ENCODE peak calls at places on chromosomes 5 and 9, in six cellular contexts. B is HepG2, J is GM12878, H is HCT116, R is H1, X is K562. F is an unnamed sample.

GRCh38 chr9:35740243-35740642 is 7.8 kb downstream of the CREB3 start:
- DNase-seq in B (no peak), J (no peak), H (no peak), R (no peak), X (no peak), F (no peak)

GRCh38 chr9:69535911-69536310 is 136.3 kb downstream of the APBA1 start:
- DNase-seq in B (no peak), J (no peak), H (no peak), R (no peak), X (no peak), F (no peak)

GRCh38 chr9:14912849-14913248 is 2.6 kb upstream of the FREM1 start:
- DNase-seq in B (no peak), J (no peak), H (no peak), R (no peak), X (no peak), F (no peak)

GRCh38 chr5:96232602-96233001 is 200.4 kb downstream of the PCSK1 start:
- DNase-seq in B (no peak), J (no peak), H (no peak), R (no peak), X (no peak), F (no peak)

GRCh38 chr9:95008151-95008771 is 281.8 kb downstream of the AOPEP start:
- DNase-seq in B (peak; percentile 86), J (no peak), H (no peak), R (no peak), X (no peak), F (no peak)

GRCh38 chr9:113577525-113578261 is 114.2 kb downstream of the RGS3 start:
- DNase-seq in B (no peak), J (no peak), H (no peak), R (no peak), X (peak; percentile 38), F (no peak)

GRCh38 chr5:168829044-168829443 is 249.9 kb upstream of the PANK3 start:
- DNase-seq in B (no peak), J (no peak), H (no peak), R (no peak), X (no peak), F (no peak)

GRCh38 chr9:125650271-125650737 is 56.7 kb downstream of the MAPKAP1 start:
- DNase-seq in B (no peak), J (peak; percentile 96), H (no peak), R (no peak), X (no peak), F (no peak)

GRCh38 chr5:126003309-126003708 is 419.9 kb upstream of the GRAMD2B start:
- DNase-seq in B (no peak), J (no peak), H (no peak), R (no peak), X (no peak), F (no peak)

GRCh38 chr5:57422993-57423392 is 59.6 kb downstream of the ACTBL2 start:
- DNase-seq in B (no peak), J (no peak), H (no peak), R (no peak), X (no peak), F (no peak)

GRCh38 chr9:3751125-3751758 is 225.4 kb upstream of the RFX3 start:
- DNase-seq in B (peak; percentile 3), J (no peak), H (no peak), R (no peak), X (no peak), F (no peak)

GRCh38 chr5:168822248-168822744 is 243.1 kb upstream of the PANK3 start:
- DNase-seq in B (no peak), J (no peak), H (no peak), R (no peak), X (no peak), F (no peak)

GRCh38 chr9:35604578-35605335 is at the start of gene TESK1:
- DNase-seq in B (peak; percentile 64), J (no peak), H (peak; percentile 48), R (no peak), X (peak; percentile 85), F (peak; percentile 67)

GRCh38 chr9:134375430-134376385 is 49.5 kb downstream of the RXRA start:
- DNase-seq in B (no peak), J (no peak), H (no peak), R (no peak), X (peak; percentile 44), F (no peak)

GRCh38 chr5:180467028-180467427 is 27.2 kb upstream of the CNOT6 start:
- DNase-seq in B (no peak), J (no peak), H (no peak), R (no peak), X (no peak), F (no peak)

GRCh38 chr9:94061864-94062263 is 22.4 kb upstream of the PTPDC1 start:
- DNase-seq in B (no peak), J (no peak), H (no peak), R (no peak), X (no peak), F (no peak)

GRCh38 chr9:130962418-130963316 is 23.6 kb upstream of the FIBCD1 start:
- DNase-seq in B (no peak), J (no peak), H (peak; percentile 79), R (no peak), X (peak; percentile 61), F (no peak)

GRCh38 chr5:172556971-172557461 is 84.0 kb upstream of the NEURL1B start:
- DNase-seq in B (no peak), J (no peak), H (no peak), R (no peak), X (peak; percentile 27), F (no peak)

GRCh38 chr5:53302524-53302923 is 177.9 kb upstream of the FST start:
- DNase-seq in B (no peak), J (no peak), H (no peak), R (no peak), X (no peak), F (no peak)

GRCh38 chr5:123754167-123754840 is 242.3 kb downstream of the CSNK1G3 start:
- DNase-seq in B (no peak), J (no peak), H (no peak), R (no peak), X (no peak), F (no peak)

GRCh38 chr9:87531370-87532295 is 34.0 kb downstream of the DAPK1 start:
- DNase-seq in B (no peak), J (no peak), H (no peak), R (no peak), X (no peak), F (no peak)

GRCh38 chr5:134020188-134020587 is 15.4 kb upstream of the VDAC1 start:
- DNase-seq in B (peak; percentile 56), J (no peak), H (no peak), R (no peak), X (no peak), F (no peak)

GRCh38 chr9:123266655-123267421 is 1.5 kb downstream of the STRBP start:
- DNase-seq in B (no peak), J (no peak), H (no peak), R (no peak), X (no peak), F (no peak)
- H3K9ac ChIP-seq in B (peak overlapping the region; percentile 81), J (peak overlapping the region; percentile 81), H (peak overlapping the region; percentile 77), R (no peak overlapping the region), X (peak overlapping the region; percentile 93), F (peak overlapping the region; percentile 81)

GRCh38 chr9:136328622-136329041 is 1.3 kb downstream of the GPSM1 start:
- DNase-seq in B (no peak), J (no peak), H (no peak), R (no peak), X (no peak), F (no peak)
- TF ChIP-seq ZNF274 in B (no peak), J (no peak), H (no peak), R (no peak), X (no peak), F (no peak)

DNA sequence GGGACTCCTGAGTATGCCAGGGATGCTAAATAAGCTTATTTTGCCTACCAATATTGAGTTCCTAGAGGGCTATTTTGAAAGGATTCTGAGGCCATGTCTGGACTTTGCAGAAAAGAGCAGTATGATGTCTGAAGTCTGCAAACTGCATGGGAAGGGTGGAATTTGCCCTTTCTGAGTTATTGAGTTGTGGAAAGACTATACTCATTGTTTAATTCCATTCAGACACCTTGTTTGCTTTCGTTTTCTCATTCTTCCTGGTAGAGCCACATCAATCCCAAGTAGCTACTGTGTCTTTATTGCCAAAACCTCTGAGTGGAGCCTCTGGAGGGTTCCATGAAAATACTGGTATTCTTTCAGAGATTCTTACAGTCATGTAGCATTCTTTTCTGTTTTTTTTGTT is 50.9 kb upstream of the PPP1R2B start:
- DNase-seq in B (no peak), J (no peak), H (no peak), R (no peak), X (no peak), F (no peak)
- H3K4me1 ChIP-seq in B (no peaks in the 10 kb centered on the region), J (no peaks in the 10 kb centered on the region), H (no peaks in the 10 kb centered on the region), R (peaks cover 5% of the 10 kb centered on the region), X (no peaks in the 10 kb centered on the region), F (no peaks in the 10 kb centered on the region)

GRCh38 chr9:115593587-115594091 is 475.7 kb upstream of the TNC start:
- DNase-seq in B (peak; percentile 4), J (no peak), H (peak; percentile 23), R (no peak), X (peak; percentile 28), F (peak; percentile 25)
- H3K9ac ChIP-seq in B (no peak overlapping the region), J (no peak overlapping the region), H (no peak overlapping the region), R (no peak overlapping the region), X (no peak overlapping the region), F (no peak overlapping the region)

DNA sequence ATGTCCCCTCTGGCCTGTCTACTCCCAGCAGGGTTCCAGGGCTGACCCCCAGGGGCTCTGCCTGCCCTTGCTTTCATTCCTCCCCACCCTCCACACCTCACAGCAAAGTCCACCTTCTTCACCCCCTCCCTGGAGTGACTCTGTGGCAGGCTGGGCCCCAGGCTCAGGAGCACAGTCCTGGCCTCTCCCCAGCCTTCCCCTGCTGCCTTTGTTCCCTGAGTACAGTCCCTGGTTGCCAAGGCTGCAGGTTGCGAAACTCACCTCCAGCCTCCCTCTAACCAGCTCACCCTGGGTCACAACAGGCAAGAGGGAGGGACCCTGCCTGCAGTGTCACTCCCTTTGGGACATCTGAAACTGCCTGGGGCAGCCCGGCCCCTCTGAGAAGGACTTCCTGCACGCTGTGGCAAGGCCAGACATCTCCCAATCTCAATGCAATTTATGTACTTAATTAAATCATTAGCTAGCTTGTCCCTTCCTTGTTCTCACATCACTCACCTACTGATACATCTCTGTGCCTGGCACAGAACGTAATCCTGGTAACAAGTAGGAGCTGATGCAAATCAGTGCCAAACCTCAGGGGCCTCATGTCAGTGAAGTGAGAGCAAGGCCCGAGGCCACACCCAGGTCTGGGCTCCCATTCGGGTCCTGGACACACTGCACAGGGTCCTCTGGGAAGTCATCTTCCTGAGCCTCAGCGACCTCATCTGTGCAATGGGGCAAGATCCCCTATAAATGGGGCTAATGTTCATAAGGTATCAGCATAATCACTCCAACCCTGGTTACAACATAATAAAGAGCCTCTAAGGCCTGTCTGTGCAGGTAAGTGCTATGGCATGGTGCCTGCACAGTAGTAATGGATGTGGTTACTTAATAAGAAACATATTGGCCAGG is 27.3 kb upstream of the TRIM14 start:
- DNase-seq in B (peak; percentile 94), J (peak; percentile 36), H (no peak), R (no peak), X (no peak), F (peak; percentile 52)
- TF ChIP-seq ZNF274 in B (no peak), J (no peak), H (no peak), R (no peak), X (no peak), F (no peak)

GRCh38 chr5:98773464-98774191 is at the start of gene RGMB:
- DNase-seq in B (peak; percentile 95), J (peak; percentile 85), H (peak; percentile 98), R (peak; percentile 98), X (no peak), F (peak; percentile 96)
- H3K4me1 ChIP-seq in B (peaks cover 52% of the 10 kb centered on the region), J (peaks cover 17% of the 10 kb centered on the region), H (peaks cover 19% of the 10 kb centered on the region), R (peaks cover 7% of the 10 kb centered on the region), X (peaks cover 32% of the 10 kb centered on the region), F (peaks cover 6% of the 10 kb centered on the region)

F was measured in NT2/D1.